ENCODE peak calls at places on chromosomes 13 and 19, in five cellular contexts. G, F, V, L and B are unnamed samples.

GRCh38 chr19:45158503-45159026 is 2.2 kb downstream of the NKPD1 start:
- DNase-seq in G (no peak), F (no peak), V (no peak), L (no peak), B (no peak)

GRCh38 chr13:74979703-74980102 is 502.3 kb downstream of the TBC1D4 start:
- DNase-seq in G (no peak), F (no peak), V (no peak), L (no peak), B (no peak)

GRCh38 chr13:46170687-46171086 is 11.3 kb downstream of the LCP1 start:
- DNase-seq in G (no peak), F (no peak), V (no peak), L (no peak), B (no peak)

GRCh38 chr13:24217601-24218281 is 57.2 kb downstream of the SPATA13 start:
- DNase-seq in G (no peak), F (no peak), V (no peak), L (no peak), B (no peak)

GRCh38 chr13:76846363-76846762 is 39.8 kb downstream of the KCTD12 start:
- DNase-seq in G (no peak), F (no peak), V (no peak), L (no peak), B (no peak)

GRCh38 chr13:47632311-47632710 is 368.8 kb downstream of the SUCLA2 start:
- DNase-seq in G (no peak), F (no peak), V (no peak), L (no peak), B (no peak)

GRCh38 chr13:52809310-52809769 is 39.1 kb downstream of the PCDH8 start:
- DNase-seq in G (peak), F (peak), V (peak), L (peak), B (peak)

GRCh38 chr19:55654323-55654832 is 457 bp upstream of the U2AF2 start:
- DNase-seq in G (peak), F (peak), V (peak), L (peak), B (peak)

GRCh38 chr13:50544226-50544625 is 299.3 kb downstream of the DLEU7 start:
- DNase-seq in G (no peak), F (no peak), V (no peak), L (no peak), B (no peak)

GRCh38 chr13:40438022-40438692 is 228.3 kb downstream of the FOXO1 start:
- DNase-seq in G (no peak), F (no peak), V (no peak), L (no peak), B (no peak)

GRCh38 chr13:34506796-34507195 is 435.3 kb upstream of the NBEA start:
- DNase-seq in G (no peak), F (no peak), V (no peak), L (no peak), B (no peak)

GRCh38 chr13:109275390-109275789 is 511.0 kb downstream of the IRS2 start:
- DNase-seq in G (no peak), F (no peak), V (no peak), L (no peak), B (no peak)

GRCh38 chr19:45097776-45098520 is 5.0 kb downstream of the PPP1R37 start:
- DNase-seq in G (no peak), F (no peak), V (no peak), L (peak), B (no peak)

GRCh38 chr19:2170987-2171348 is 7.2 kb downstream of the DOT1L start:
- DNase-seq in G (no peak), F (no peak), V (no peak), L (no peak), B (no peak)

GRCh38 chr13:107157272-107157671 is 589.3 kb upstream of the ARGLU1 start:
- DNase-seq in G (no peak), F (no peak), V (no peak), L (no peak), B (no peak)

GRCh38 chr13:20360041-20360491 is 127.9 kb upstream of the GJB6 start:
- DNase-seq in G (no peak), F (no peak), V (no peak), L (no peak), B (no peak)

GRCh38 chr13:99083976-99084375 is 106.1 kb upstream of the DOCK9 start:
- DNase-seq in G (no peak), F (no peak), V (no peak), L (no peak), B (no peak)

DNA sequence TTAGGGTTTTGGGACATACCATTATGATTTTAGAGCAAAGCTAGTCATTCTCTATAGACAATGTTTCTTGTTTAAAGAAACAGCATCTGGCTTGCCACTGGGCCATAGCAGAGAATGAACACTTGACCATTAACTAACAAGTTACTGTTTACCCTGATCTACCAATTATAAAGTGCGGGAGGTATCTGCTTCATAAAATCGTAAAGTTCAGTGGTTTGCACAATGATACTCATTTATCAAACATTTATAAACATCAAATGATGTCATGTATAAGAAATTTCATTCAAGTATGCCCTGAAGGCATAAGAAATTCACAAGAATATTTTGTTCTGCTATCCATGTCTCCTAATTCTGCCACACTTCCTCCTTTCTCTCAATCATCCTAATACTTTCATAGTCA is 139.2 kb downstream of the PCDH20 start:
- DNase-seq in G (no peak), F (no peak), V (no peak), L (no peak), B (no peak)
- TF ChIP-seq ZNF274 in G (no peak), F (no peak), V (no peak), L (no peak), B (no peak)

DNA sequence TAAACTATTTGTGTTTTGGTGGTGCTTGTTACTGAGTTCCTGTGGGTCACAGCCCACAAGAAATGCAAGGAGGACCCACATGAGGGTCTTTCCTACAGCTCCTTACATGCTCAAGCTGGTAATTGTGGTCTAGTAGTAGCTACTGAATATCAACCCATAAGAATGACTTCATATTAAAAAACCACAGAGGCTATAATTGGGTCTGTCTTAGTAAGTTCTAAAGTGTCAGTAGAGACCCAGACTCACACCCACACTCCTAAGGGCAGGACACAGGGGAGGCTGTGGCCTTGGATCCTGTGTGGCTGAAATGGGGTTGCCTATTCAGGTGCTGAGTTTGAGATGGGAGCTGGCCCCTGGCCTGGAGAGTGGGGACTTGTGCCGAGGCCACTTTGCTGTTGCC is 19.6 kb downstream of the TFDP1 start:
- DNase-seq in G (no peak), F (no peak), V (no peak), L (no peak), B (no peak)
- TF ChIP-seq YY1 in G (no peak), F (no peak), V (no peak), L (no peak), B (no peak)

GRCh38 chr19:49776371-49776764 is 9.6 kb downstream of the AP2A1 start:
- DNase-seq in G (no peak), F (no peak), V (no peak), L (no peak), B (no peak)

GRCh38 chr19:49779731-49780578 is 13.2 kb downstream of the AP2A1 start:
- DNase-seq in G (peak), F (no peak), V (no peak), L (no peak), B (no peak)

GRCh38 chr19:49781394-49781793 is 14.6 kb downstream of the AP2A1 start:
- DNase-seq in G (no peak), F (no peak), V (no peak), L (no peak), B (no peak)

GRCh38 chr19:49782515-49782914 is 15.7 kb downstream of the AP2A1 start:
- DNase-seq in G (no peak), F (no peak), V (no peak), L (no peak), B (no peak)

DNA sequence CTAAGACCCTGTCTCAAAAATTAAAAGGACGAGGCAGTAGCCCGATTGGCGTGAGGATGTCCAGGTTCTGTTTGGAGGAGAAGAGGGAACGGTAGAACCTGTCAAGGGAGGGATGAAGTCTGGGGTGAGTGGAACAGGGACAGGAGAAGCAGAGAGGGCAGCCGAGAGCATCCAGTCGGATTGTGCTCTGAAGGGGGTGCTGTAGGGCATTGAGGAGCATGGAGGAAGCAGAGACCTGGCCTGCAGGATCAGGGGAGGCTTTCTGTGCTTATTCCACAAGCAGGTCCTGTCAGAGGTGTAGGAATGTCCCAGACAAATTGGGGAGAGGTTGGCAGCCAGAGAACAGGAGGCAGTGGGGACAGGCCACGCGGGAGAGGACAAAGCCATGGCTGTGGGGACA is 14.1 kb downstream of the AP2A1 start:
- DNase-seq in G (no peak), F (no peak), V (no peak), L (no peak), B (no peak)
- TF ChIP-seq ZNF274 in G (no peak), F (no peak), V (no peak), L (no peak), B (no peak)

GRCh38 chr19:31054430-31054829 is 294.8 kb downstream of the TSHZ3 start:
- DNase-seq in G (no peak), F (peak), V (no peak), L (no peak), B (peak)
- TF ChIP-seq YY1 in G (no peak), F (peak), V (no peak), L (no peak), B (no peak)

DNA sequence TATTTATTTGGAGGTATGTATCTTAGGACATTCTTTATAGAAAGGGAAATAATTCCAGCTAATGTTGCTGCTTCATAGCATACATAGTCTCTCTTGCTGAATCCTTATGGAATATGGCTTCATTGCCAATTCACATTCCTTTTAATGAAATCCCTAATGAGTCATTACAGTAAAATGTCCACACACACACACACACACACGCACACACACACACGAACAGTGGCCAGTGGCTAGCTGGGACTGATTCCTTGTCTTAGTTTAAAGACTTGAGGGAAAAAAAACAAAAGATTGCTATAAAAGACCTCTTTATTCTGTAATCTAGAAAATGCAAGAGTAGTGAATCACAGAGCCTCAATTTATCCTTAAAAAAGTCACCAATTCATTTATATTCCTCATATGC is 301.6 kb downstream of the SLITRK6 start:
- DNase-seq in G (no peak), F (no peak), V (no peak), L (no peak), B (no peak)
- TF ChIP-seq ZNF274 in G (no peak), F (no peak), V (no peak), L (no peak), B (no peak)

DNA sequence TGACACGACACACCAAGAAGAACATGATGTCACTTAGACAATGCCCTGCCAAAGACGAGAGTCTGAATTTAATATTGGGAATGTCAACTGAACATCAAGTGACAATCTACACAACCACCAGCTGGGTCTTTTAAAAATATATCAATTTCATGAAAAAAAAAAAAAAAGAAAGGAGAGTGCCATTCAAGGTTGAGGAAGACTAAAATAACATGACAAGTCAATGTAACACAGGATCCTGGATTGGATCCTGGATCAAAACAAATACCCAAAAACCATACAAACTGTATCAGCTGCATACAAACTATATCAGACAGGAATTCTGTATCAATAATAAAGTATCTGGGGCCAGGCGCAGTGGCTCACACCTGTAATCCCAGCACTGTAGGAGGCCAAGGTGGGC is 4.7 kb downstream of the ZNF329 start:
- DNase-seq in G (no peak), F (no peak), V (no peak), L (no peak), B (no peak)
- TF ChIP-seq YY1 in G (no peak), F (no peak), V (no peak), L (no peak), B (no peak)